ENCODE peak calls at places on chromosomes 2 and 18, in five cellular contexts. One of them, this sample, is unnamed.

GRCh38 chr18:34659579-34660517 is 50.2 kb upstream of the DTNA start:
- DNase-seq in K562: no peak
- DNase-seq in HCT116: peak; percentile 56
- DNase-seq in endothelial cell of umbilical vein: peak; percentile 98
- DNase-seq in GM23338: peak; percentile 95
- DNase-seq in this sample: peak; percentile 90

GRCh38 chr2:145431181-145431951 is 911.4 kb upstream of the ZEB2 start:
- DNase-seq in K562: no peak
- DNase-seq in HCT116: no peak
- DNase-seq in endothelial cell of umbilical vein: no peak
- DNase-seq in GM23338: peak; percentile 71
- DNase-seq in this sample: no peak

GRCh38 chr2:103353754-103354153 is 591.9 kb downstream of the TMEM182 start:
- DNase-seq in K562: no peak
- DNase-seq in HCT116: no peak
- DNase-seq in endothelial cell of umbilical vein: no peak
- DNase-seq in GM23338: no peak
- DNase-seq in this sample: no peak

GRCh38 chr18:13137041-13137938 is 81.3 kb upstream of the LDLRAD4 start:
- DNase-seq in K562: no peak
- DNase-seq in HCT116: no peak
- DNase-seq in endothelial cell of umbilical vein: peak; percentile 22
- DNase-seq in GM23338: peak; percentile 39
- DNase-seq in this sample: no peak

GRCh38 chr18:34694611-34695165 is 15.4 kb upstream of the DTNA start:
- DNase-seq in K562: no peak
- DNase-seq in HCT116: no peak
- DNase-seq in endothelial cell of umbilical vein: peak; percentile 16
- DNase-seq in GM23338: no peak
- DNase-seq in this sample: no peak

GRCh38 chr2:219687882-219688559 is 60.6 kb downstream of the SLC4A3 start:
- DNase-seq in K562: no peak
- DNase-seq in HCT116: peak; percentile 83
- DNase-seq in endothelial cell of umbilical vein: no peak
- DNase-seq in GM23338: peak; percentile 54
- DNase-seq in this sample: no peak

GRCh38 chr2:195543902-195544894 is 112.8 kb upstream of the SLC39A10 start:
- DNase-seq in K562: no peak
- DNase-seq in HCT116: no peak
- DNase-seq in endothelial cell of umbilical vein: peak; percentile 69
- DNase-seq in GM23338: no peak
- DNase-seq in this sample: no peak

GRCh38 chr2:217223222-217223930 is 363.5 kb upstream of the TNP1 start:
- DNase-seq in K562: no peak
- DNase-seq in HCT116: no peak
- DNase-seq in endothelial cell of umbilical vein: peak; percentile 90
- DNase-seq in GM23338: no peak
- DNase-seq in this sample: no peak

DNA sequence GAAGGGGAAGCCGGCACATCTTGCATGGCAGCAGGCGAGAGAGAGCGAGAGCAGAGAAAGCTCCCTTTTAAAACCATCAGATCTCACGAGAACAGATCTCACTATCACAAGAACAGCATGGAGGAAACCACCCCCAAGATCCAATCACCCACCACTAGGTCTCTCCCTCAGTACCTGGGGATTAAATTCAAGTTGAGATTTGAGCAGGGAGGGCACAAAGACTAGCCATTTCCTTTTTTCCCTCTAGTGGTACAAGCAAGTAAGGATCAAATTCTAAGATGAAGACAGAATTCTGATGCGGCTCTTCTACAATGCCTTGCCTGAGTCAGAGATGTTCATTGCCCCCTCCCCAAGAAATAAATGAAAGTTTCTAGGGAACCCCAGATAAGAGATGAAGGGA is 45.6 kb upstream of the ANKRD44 start:
- DNase-seq in K562: no peak
- DNase-seq in HCT116: peak; percentile 2
- DNase-seq in endothelial cell of umbilical vein: no peak
- DNase-seq in GM23338: peak; percentile 79
- DNase-seq in this sample: no peak
- TF ChIP-seq CTCF in K562: no peak
- TF ChIP-seq CTCF in HCT116: peak; percentile 31
- TF ChIP-seq CTCF in endothelial cell of umbilical vein: peak; percentile 31
- TF ChIP-seq CTCF in GM23338: peak; percentile 60
- TF ChIP-seq CTCF in this sample: no peak

GRCh38 chr2:68832161-68832869 is 38.9 kb downstream of the BMP10 start:
- DNase-seq in K562: peak; percentile 66
- DNase-seq in HCT116: no peak
- DNase-seq in endothelial cell of umbilical vein: peak; percentile 97
- DNase-seq in GM23338: no peak
- DNase-seq in this sample: no peak
- TF ChIP-seq POLR2AphosphoS5 in K562: peak; percentile 21
- TF ChIP-seq POLR2AphosphoS5 in HCT116: no peak
- TF ChIP-seq POLR2AphosphoS5 in endothelial cell of umbilical vein: peak; percentile 22
- TF ChIP-seq POLR2AphosphoS5 in GM23338: no peak
- TF ChIP-seq POLR2AphosphoS5 in this sample: no peak

GRCh38 chr2:216078776-216079175 is 2.8 kb downstream of the PECR start:
- DNase-seq in K562: no peak
- DNase-seq in HCT116: no peak
- DNase-seq in endothelial cell of umbilical vein: no peak
- DNase-seq in GM23338: no peak
- DNase-seq in this sample: no peak
- TF ChIP-seq CTCF in K562: no peak
- TF ChIP-seq CTCF in HCT116: no peak
- TF ChIP-seq CTCF in endothelial cell of umbilical vein: no peak
- TF ChIP-seq CTCF in GM23338: no peak
- TF ChIP-seq CTCF in this sample: no peak

GRCh38 chr18:57427429-57428181 is 7.6 kb upstream of the ONECUT2 start:
- DNase-seq in K562: no peak
- DNase-seq in HCT116: no peak
- DNase-seq in endothelial cell of umbilical vein: no peak
- DNase-seq in GM23338: peak; percentile 73
- DNase-seq in this sample: no peak
- TF ChIP-seq POLR2AphosphoS5 in K562: no peak
- TF ChIP-seq POLR2AphosphoS5 in HCT116: no peak
- TF ChIP-seq POLR2AphosphoS5 in endothelial cell of umbilical vein: no peak
- TF ChIP-seq POLR2AphosphoS5 in GM23338: no peak
- TF ChIP-seq POLR2AphosphoS5 in this sample: no peak

GRCh38 chr2:144099746-144100438 is 420.0 kb downstream of the ZEB2 start:
- DNase-seq in K562: no peak
- DNase-seq in HCT116: no peak
- DNase-seq in endothelial cell of umbilical vein: peak; percentile 73
- DNase-seq in GM23338: peak; percentile 11
- DNase-seq in this sample: no peak
- TF ChIP-seq CTCF in K562: no peak
- TF ChIP-seq CTCF in HCT116: no peak
- TF ChIP-seq CTCF in endothelial cell of umbilical vein: no peak
- TF ChIP-seq CTCF in GM23338: no peak
- TF ChIP-seq CTCF in this sample: no peak